ENCODE peak calls at places on chromosomes 16 and 17, in five cellular contexts. V is Caco-2; B is PC-9; R is naive thymus-derived CD4-positive, alpha-beta T cell; N is upper lobe of right lung. Y is an unnamed sample. For H3K4me1, H3K9me3 and H3K36me3, the result is how much of the 10 kb centered on the place peaks cover.

GRCh38 chr17:63491413-63491812 is 14.6 kb downstream of the ACE start:
- DNase-seq in V (no peak), B (no peak), R (no peak), N (no peak), Y (no peak)

GRCh38 chr17:34635876-34636275 is 56.5 kb downstream of the TMEM132E start:
- DNase-seq in V (no peak), B (no peak), R (no peak), N (no peak), Y (no peak)

GRCh38 chr16:27226476-27226875 is 23.1 kb downstream of the KDM8 start:
- DNase-seq in V (no peak), B (no peak), R (no peak), N (no peak), Y (no peak)

GRCh38 chr17:77147357-77147801 is 6.6 kb downstream of the SEC14L1 start:
- DNase-seq in V (no peak), B (no peak), R (no peak), N (peak), Y (no peak)

GRCh38 chr17:30942311-30943079 is 20.8 kb downstream of the ADAP2 start:
- DNase-seq in V (no peak), B (no peak), R (no peak), N (no peak), Y (no peak)

GRCh38 chr16:71347146-71347545 is 11.4 kb upstream of the CALB2 start:
- DNase-seq in V (no peak), B (no peak), R (no peak), N (no peak), Y (no peak)

GRCh38 chr17:75808905-75809621 is 24.5 kb downstream of the UNK start:
- DNase-seq in V (no peak), B (no peak), R (no peak), N (no peak), Y (no peak)

GRCh38 chr17:21674242-21674731 is 18.0 kb upstream of the KCNJ18 start:
- DNase-seq in V (peak), B (no peak), R (no peak), N (no peak), Y (no peak)

GRCh38 chr16:70602831-70603230 is 43.5 kb upstream of the IL34 start:
- DNase-seq in V (no peak), B (no peak), R (no peak), N (no peak), Y (no peak)

GRCh38 chr16:57920215-57920890 is 50.6 kb downstream of the CNGB1 start:
- DNase-seq in V (no peak), B (no peak), R (no peak), N (no peak), Y (no peak)

GRCh38 chr17:75720656-75721462 is at the start of gene ITGB4:
- DNase-seq in V (peak), B (peak), R (peak), N (peak), Y (no peak)

GRCh38 chr16:20319406-20319805 is 7.9 kb downstream of the GP2 start:
- DNase-seq in V (no peak), B (no peak), R (no peak), N (no peak), Y (no peak)

GRCh38 chr16:23549938-23550337 is 7.2 kb downstream of the EARS2 start:
- DNase-seq in V (no peak), B (no peak), R (no peak), N (no peak), Y (no peak)

GRCh38 chr17:63640038-63640437 is 17.8 kb downstream of the MAP3K3 start:
- DNase-seq in V (no peak), B (no peak), R (no peak), N (no peak), Y (no peak)

GRCh38 chr17:20315821-20316220 is 151.5 kb downstream of the LGALS9B start:
- DNase-seq in V (no peak), B (no peak), R (no peak), N (no peak), Y (no peak)

GRCh38 chr16:73743665-73744496 is 552.7 kb upstream of the PSMD7 start:
- DNase-seq in V (no peak), B (no peak), R (no peak), N (no peak), Y (no peak)

GRCh38 chr17:888998-889401 is 90.6 kb downstream of the NXN start:
- DNase-seq in V (no peak), B (no peak), R (no peak), N (no peak), Y (no peak)

GRCh38 chr17:58525239-58525638 is 10.8 kb upstream of the MTMR4 start:
- DNase-seq in V (no peak), B (no peak), R (no peak), N (no peak), Y (peak)

GRCh38 chr16:81738831-81739496 is 40.1 kb upstream of the PLCG2 start:
- DNase-seq in V (no peak), B (no peak), R (no peak), N (peak), Y (no peak)

GRCh38 chr16:30368122-30368791 is 2.0 kb downstream of the TBC1D10B start:
- DNase-seq in V (no peak), B (peak), R (no peak), N (no peak), Y (no peak)

GRCh38 chr17:61833536-61834203 is 29.7 kb downstream of the BRIP1 start:
- DNase-seq in V (no peak), B (peak), R (no peak), N (no peak), Y (no peak)

GRCh38 chr16:67714522-67714921 is 4.6 kb downstream of the GFOD2 start:
- DNase-seq in V (no peak), B (no peak), R (no peak), N (no peak), Y (no peak)

GRCh38 chr16:24635900-24636610 is 93.4 kb upstream of the TNRC6A start:
- DNase-seq in V (no peak), B (peak), R (no peak), N (peak), Y (no peak)

GRCh38 chr16:88472637-88473205 is 19.6 kb downstream of the ZFPM1 start:
- DNase-seq in V (no peak), B (no peak), R (no peak), N (no peak), Y (no peak)

GRCh38 chr16:86797700-86798099 is 219.4 kb downstream of the FOXL1 start:
- DNase-seq in V (no peak), B (no peak), R (no peak), N (no peak), Y (no peak)

GRCh38 chr17:4110152-4110551 is 32.7 kb downstream of the ZZEF1 start:
- DNase-seq in V (no peak), B (no peak), R (no peak), N (no peak), Y (no peak)

GRCh38 chr16:81846105-81846504 is 67.0 kb downstream of the PLCG2 start:
- DNase-seq in V (no peak), B (peak), R (no peak), N (no peak), Y (no peak)

GRCh38 chr17:78144146-78144719 is 2.0 kb upstream of the C17orf99 start:
- DNase-seq in V (no peak), B (peak), R (no peak), N (peak), Y (no peak)

GRCh38 chr16:23640669-23640958 is 496 bp downstream of the PALB2 start:
- DNase-seq in V (no peak), B (no peak), R (no peak), N (no peak), Y (no peak)

GRCh38 chr16:87607223-87607622 is 4.9 kb downstream of the JPH3 start:
- DNase-seq in V (no peak), B (no peak), R (no peak), N (peak), Y (no peak)

GRCh38 chr16:48047273-48047672 is 108.5 kb downstream of the ABCC12 start:
- DNase-seq in V (no peak), B (no peak), R (no peak), N (no peak), Y (no peak)

GRCh38 chr17:27315796-27316465 is 22.0 kb downstream of the WSB1 start:
- DNase-seq in V (no peak), B (no peak), R (no peak), N (no peak), Y (no peak)

GRCh38 chr17:35864853-35865252 is 3.8 kb downstream of the HEATR9 start:
- DNase-seq in V (no peak), B (no peak), R (no peak), N (no peak), Y (no peak)

GRCh38 chr16:20409398-20410152 is at the start of gene ACSM5:
- DNase-seq in V (no peak), B (no peak), R (no peak), N (no peak), Y (no peak)

GRCh38 chr16:28938721-28939120 is 7.0 kb downstream of the CD19 start:
- DNase-seq in V (no peak), B (no peak), R (no peak), N (no peak), Y (no peak)

GRCh38 chr17:75242461-75243042 is 18.9 kb downstream of the GGA3 start:
- DNase-seq in V (no peak), B (no peak), R (no peak), N (no peak), Y (no peak)

GRCh38 chr16:79047337-79047736 is 553.2 kb downstream of the MAF start:
- DNase-seq in V (no peak), B (no peak), R (no peak), N (no peak), Y (no peak)

GRCh38 chr16:85564277-85565051 is 48.7 kb upstream of the GSE1 start:
- DNase-seq in V (no peak), B (peak), R (no peak), N (peak), Y (no peak)
- H3K4me1 ChIP-seq in V (under half), B (under half), R (under half), N (half or more), Y (under half)

GRCh38 chr17:79577485-79578187 is 33.2 kb downstream of the RBFOX3 start:
- DNase-seq in V (no peak), B (no peak), R (no peak), N (no peak), Y (no peak)

GRCh38 chr17:79575229-79575628 is 35.6 kb downstream of the RBFOX3 start:
- DNase-seq in V (no peak), B (no peak), R (no peak), N (no peak), Y (no peak)

GRCh38 chr17:79581306-79581932 is 29.4 kb downstream of the RBFOX3 start:
- DNase-seq in V (no peak), B (no peak), R (no peak), N (no peak), Y (no peak)

GRCh38 chr17:79576333-79576732 is 34.5 kb downstream of the RBFOX3 start:
- DNase-seq in V (no peak), B (no peak), R (no peak), N (no peak), Y (no peak)

GRCh38 chr17:79579074-79579800 is 31.6 kb downstream of the RBFOX3 start:
- DNase-seq in V (no peak), B (no peak), R (no peak), N (no peak), Y (no peak)
- H3K9me3 ChIP-seq in V (under half), B (under half), R (under half), N (under half), Y (under half)

DNA sequence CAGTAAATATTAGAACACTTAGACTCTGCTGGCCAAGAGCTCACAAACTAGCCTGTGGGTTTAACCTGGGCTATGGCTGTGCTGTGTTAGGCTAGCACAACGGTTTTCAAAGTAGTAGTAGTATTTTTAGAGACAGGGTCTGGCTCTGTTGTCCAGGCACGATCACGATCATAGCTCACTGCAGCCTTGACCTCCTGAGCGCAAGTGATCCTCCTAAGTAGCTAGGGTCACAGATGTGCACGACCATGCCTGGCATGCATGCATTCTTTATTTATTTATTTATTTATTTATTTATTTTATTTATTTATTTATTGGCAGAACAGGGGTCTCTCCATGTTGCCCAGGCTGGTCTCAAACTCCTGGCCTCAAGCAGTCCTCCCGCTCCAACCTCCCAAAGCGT is 10.3 kb downstream of the MRPL27 start:
- DNase-seq in V (peak), B (no peak), R (no peak), N (no peak), Y (no peak)
- H3K36me3 ChIP-seq in V (under half), B (under half), R (under half), N (under half), Y (under half)

GRCh38 chr17:65586899-65587298 is 25.5 kb upstream of the AXIN2 start:
- DNase-seq in V (no peak), B (no peak), R (no peak), N (no peak), Y (no peak)

GRCh38 chr17:65588194-65588808 is 26.9 kb upstream of the AXIN2 start:
- DNase-seq in V (peak), B (peak), R (no peak), N (peak), Y (no peak)

GRCh38 chr17:65587602-65588193 is 26.2 kb upstream of the AXIN2 start:
- DNase-seq in V (no peak), B (no peak), R (no peak), N (no peak), Y (no peak)

GRCh38 chr17:65583921-65584603 is 22.6 kb upstream of the AXIN2 start:
- DNase-seq in V (no peak), B (no peak), R (no peak), N (no peak), Y (no peak)

DNA sequence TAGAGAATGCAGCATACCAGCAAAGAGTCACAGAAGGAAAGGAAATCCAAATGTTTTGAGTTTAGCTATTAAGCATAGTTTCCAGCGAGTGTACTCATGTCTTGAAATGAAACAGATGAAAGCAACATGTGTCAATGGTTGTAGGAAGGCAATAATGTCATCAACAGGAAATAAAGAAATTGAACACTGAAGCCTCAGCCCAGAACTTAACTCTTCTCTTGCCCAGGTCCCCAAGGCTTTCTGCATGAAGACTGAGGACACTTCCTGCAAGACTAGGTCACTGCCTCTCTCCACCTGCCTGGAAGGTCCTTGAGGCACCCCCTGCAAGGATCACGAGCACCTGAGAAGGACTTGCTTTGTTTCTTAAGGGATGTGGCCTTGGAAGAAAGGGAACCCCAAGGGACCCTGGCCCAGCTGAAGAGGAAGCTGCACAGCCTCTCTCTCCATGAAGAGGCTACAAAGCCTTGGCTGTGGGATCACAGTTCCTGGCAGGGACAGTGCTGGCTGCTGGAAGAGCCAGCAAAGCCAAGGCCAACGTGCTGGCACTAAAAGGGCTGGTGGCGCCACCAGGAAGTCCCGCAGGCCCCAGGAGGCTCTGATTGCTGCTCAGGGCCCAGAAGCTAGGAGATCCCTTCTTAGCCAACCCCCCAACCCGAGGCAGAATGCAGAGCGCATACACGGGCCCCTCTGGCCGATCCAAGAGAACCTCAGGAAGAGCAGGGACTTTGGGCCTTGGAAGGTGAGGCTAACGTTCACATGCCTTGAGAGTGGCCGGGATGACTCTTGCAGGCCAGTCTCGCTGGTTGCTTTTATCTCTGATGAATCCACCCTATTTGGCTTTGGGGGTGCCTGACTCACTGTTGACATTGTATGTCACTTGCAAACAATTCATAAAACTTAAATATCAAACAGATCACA is 23.4 kb upstream of the AXIN2 start:
- DNase-seq in V (no peak), B (no peak), R (peak), N (no peak), Y (no peak)
- H3K4me1 ChIP-seq in V (under half), B (under half), R (under half), N (under half), Y (under half)

DNA sequence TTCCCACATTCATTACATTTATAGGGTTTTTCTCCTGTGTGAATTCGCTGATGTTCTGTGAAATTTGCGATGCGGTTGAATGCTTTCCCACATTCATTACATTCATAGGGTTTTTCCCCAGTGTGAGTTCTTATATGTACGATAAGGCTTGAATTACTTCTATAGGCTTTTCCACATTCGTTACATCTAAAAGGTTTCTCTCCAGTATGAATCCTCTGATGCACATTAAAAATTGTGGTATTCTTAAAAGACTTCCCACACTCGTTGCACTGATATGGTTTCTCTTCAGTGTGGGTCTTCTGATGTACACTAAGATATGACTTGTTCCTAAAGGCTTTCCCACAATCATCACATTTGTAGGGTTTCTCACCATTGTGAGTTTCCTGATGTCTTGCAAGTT is 30.4 kb downstream of the ZNF624 start:
- DNase-seq in V (no peak), B (no peak), R (no peak), N (no peak), Y (no peak)
- H3K9me3 ChIP-seq in V (half or more), B (under half), R (under half), N (half or more), Y (half or more)

GRCh38 chr17:32211671-32212070 is 54.0 kb upstream of the RHBDL3 start:
- DNase-seq in V (no peak), B (no peak), R (no peak), N (no peak), Y (no peak)

GRCh38 chr17:32208436-32208835 is 57.2 kb upstream of the RHBDL3 start:
- DNase-seq in V (no peak), B (no peak), R (no peak), N (no peak), Y (no peak)

DNA sequence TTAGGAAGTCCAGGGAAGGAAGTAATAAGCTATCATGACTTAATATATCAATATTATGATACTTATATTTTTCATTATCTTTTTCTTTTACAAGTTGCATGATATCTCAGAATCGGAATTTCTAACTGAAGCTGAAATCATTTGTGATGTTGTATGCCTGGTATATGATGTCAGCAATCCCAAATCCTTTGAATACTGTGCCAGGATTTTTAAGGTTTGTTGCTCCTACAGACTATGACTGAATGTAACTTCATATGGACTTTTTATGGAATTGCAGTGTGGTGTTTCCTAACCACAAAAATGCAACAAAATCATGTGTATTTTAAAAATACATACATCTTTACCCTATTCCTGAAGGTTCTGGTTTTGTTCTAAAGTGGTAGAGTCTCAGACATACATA is 58.8 kb upstream of the RHBDL3 start:
- DNase-seq in V (no peak), B (no peak), R (no peak), N (no peak), Y (no peak)
- H3K36me3 ChIP-seq in V (under half), B (under half), R (under half), N (half or more), Y (under half)

GRCh38 chr17:83095016-83095415 is 15.6 kb downstream of the METRNL start:
- DNase-seq in V (no peak), B (no peak), R (no peak), N (no peak), Y (no peak)
- H3K4me1 ChIP-seq in V (under half), B (under half), R (under half), N (under half), Y (half or more)

DNA sequence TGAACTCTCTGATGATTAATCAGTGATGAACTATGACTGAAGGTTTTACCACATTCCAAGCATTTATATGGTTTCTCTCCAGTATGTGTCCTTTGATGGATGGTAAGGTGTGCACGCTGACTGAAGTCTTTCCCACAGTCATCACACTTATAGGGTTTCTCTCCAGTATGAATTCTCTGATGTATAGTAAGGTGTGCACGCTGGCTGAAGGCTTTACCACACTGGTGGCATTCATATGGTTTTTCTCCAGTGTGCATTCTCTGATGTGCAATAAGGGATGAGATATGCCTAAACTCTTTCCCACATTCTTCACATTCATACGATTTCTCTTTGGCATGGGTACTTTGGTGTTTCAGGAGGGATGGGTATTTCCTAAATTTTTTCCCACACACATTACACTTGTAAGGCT is 16.4 kb downstream of the ZNF287 start:
- DNase-seq in V (no peak), B (no peak), R (no peak), N (no peak), Y (no peak)
- H3K9me3 ChIP-seq in V (under half), B (under half), R (under half), N (half or more), Y (half or more)

GRCh38 chr16:69302301-69302700 is 8.8 kb upstream of the VPS4A start:
- DNase-seq in V (no peak), B (no peak), R (no peak), N (no peak), Y (no peak)
- H3K36me3 ChIP-seq in V (under half), B (under half), R (under half), N (under half), Y (under half)

GRCh38 chr17:40097931-40098845 is 2.2 kb downstream of the NR1D1 start:
- DNase-seq in V (no peak), B (no peak), R (no peak), N (peak), Y (peak)
- H3K4me1 ChIP-seq in V (under half), B (under half), R (half or more), N (half or more), Y (half or more)